ENCODE peak calls at places on chromosomes 5 and 9, in eight cellular contexts. Y is adrenal gland; N is ovary; X is right cardiac atrium; G is iPS DF 6.9; B is spleen; H is aorta; O is naive thymus-derived CD4-positive, alpha-beta T cell. T is an unnamed sample. For H3K4me1, the result is how much of the 10 kb centered on the place peaks cover.

GRCh38 chr5:15752886-15753285 is 252.9 kb downstream of the FBXL7 start:
- DNase-seq in Y (peak), B (no peak), O (no peak), N (peak), G (no peak), H (peak), X (peak), T (no peak)

GRCh38 chr9:124506433-124506832 is 766 bp downstream of the NR5A1 start:
- DNase-seq in H (peak), G (no peak), N (no peak), O (no peak), X (peak), B (no peak), Y (peak), T (no peak)

GRCh38 chr9:13718086-13718485 is 438.6 kb upstream of the MPDZ start:
- DNase-seq in G (no peak), B (no peak), N (no peak), Y (no peak), X (no peak), O (no peak), H (no peak), T (no peak)

GRCh38 chr9:7246917-7247538 is 489.3 kb downstream of the KDM4C start:
- DNase-seq in O (no peak), B (no peak), H (no peak), Y (no peak), X (no peak), G (no peak), N (no peak), T (no peak)

GRCh38 chr5:122089614-122090013 is 11.6 kb upstream of the LOX start:
- DNase-seq in H (no peak), X (no peak), O (no peak), Y (no peak), G (no peak), B (no peak), N (no peak), T (no peak)

GRCh38 chr9:74357577-74357976 is 139.6 kb upstream of the RORB start:
- DNase-seq in X (no peak), O (no peak), H (no peak), Y (no peak), G (no peak), B (no peak), N (no peak), T (no peak)

GRCh38 chr5:74870299-74871067 is 4.3 kb upstream of the FAM169A start:
- DNase-seq in N (no peak), B (no peak), X (no peak), G (no peak), H (no peak), Y (no peak), O (no peak), T (no peak)

GRCh38 chr9:104866186-104866585 is 61.8 kb downstream of the ABCA1 start:
- DNase-seq in N (no peak), H (no peak), X (no peak), Y (no peak), O (no peak), G (no peak), B (no peak), T (no peak)

GRCh38 chr5:150358261-150359095 is 981 bp downstream of the TCOF1 start:
- DNase-seq in N (no peak), Y (no peak), H (no peak), X (no peak), O (no peak), B (no peak), G (no peak), T (no peak)

GRCh38 chr5:122192883-122193496 is 63.6 kb downstream of the ZNF474 start:
- DNase-seq in B (no peak), O (peak), N (peak), Y (peak), H (no peak), X (no peak), G (peak), T (no peak)

GRCh38 chr9:105127863-105128220 is 116.6 kb upstream of the SLC44A1 start:
- DNase-seq in O (peak), Y (no peak), N (no peak), H (no peak), B (no peak), X (no peak), G (no peak), T (peak)

GRCh38 chr9:4305586-4305985 is 5.7 kb upstream of the GLIS3 start:
- DNase-seq in B (no peak), Y (no peak), H (no peak), O (no peak), G (no peak), N (no peak), X (no peak), T (no peak)

GRCh38 chr9:121288874-121289553 is 21.1 kb downstream of the GSN start:
- DNase-seq in O (no peak), G (no peak), B (peak), X (peak), H (peak), N (peak), Y (peak), T (no peak)

GRCh38 chr5:83780681-83781080 is 60.0 kb upstream of the HAPLN1 start:
- DNase-seq in N (no peak), Y (no peak), X (no peak), O (no peak), B (no peak), H (no peak), G (no peak), T (no peak)

GRCh38 chr5:57754616-57755015 is 272.0 kb upstream of the ACTBL2 start:
- DNase-seq in X (no peak), G (no peak), H (no peak), B (no peak), Y (no peak), N (no peak), O (no peak), T (no peak)

DNA sequence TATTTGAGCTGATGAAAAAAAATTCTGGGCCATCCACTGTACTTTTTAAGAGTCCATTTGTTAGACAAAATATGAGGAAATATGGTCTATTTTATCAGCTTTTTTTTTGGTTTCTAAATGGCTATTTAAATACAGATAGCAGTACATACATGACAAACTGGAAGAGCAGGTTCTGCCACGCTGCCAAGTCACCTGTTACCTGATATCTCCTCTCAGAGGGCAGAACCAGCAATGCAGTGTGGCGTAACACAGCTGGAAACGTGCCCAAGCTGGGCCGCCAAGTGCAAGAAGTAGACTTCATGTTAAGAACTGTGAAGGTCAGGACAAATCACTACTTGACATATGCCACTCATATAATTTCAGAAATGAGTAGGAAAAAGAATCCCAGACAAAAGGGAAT is 8.1 kb downstream of the MCIDAS start:
- DNase-seq in G (no peak), N (no peak), B (no peak), X (no peak), O (no peak), Y (no peak), H (no peak), T (no peak)
- H3K4me1 ChIP-seq in G (under half), N (under half), B (under half), X (under half), O (under half), Y (under half), H (under half), T (under half)

GRCh38 chr5:137730331-137730730 is 5.6 kb downstream of the KLHL3 start:
- DNase-seq in G (no peak), O (no peak), H (no peak), X (no peak), N (no peak), Y (no peak), B (no peak), T (no peak)
- H3K4me3 ChIP-seq in G (no peak), O (no peak), H (no peak), X (no peak), N (no peak), Y (no peak), B (no peak), T (no peak)

DNA sequence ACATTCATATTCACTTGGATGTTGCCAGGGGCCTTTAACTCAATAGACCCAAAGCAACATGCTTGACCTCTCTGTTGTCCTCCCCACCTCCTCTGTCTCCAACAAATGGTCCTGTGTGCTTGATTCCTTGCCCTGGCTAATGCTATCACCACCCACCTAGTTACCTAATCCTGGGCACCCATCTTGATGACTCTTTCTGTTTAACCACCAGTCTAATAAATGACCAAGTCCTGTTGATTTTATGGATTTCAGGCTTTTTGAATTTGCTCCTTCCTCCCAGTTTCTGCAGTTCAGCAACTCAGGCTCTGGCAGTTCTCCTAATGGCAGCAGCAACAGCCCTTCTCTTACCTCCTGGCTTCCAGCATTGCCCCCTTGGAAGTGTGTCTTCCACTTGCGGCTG is 246.3 kb upstream of the KLF4 start:
- DNase-seq in H (no peak), O (no peak), N (no peak), G (no peak), B (no peak), X (no peak), Y (no peak), T (no peak)
- H3K4me1 ChIP-seq in H (under half), O (under half), N (under half), G (under half), B (under half), X (under half), Y (half or more), T (under half)

DNA sequence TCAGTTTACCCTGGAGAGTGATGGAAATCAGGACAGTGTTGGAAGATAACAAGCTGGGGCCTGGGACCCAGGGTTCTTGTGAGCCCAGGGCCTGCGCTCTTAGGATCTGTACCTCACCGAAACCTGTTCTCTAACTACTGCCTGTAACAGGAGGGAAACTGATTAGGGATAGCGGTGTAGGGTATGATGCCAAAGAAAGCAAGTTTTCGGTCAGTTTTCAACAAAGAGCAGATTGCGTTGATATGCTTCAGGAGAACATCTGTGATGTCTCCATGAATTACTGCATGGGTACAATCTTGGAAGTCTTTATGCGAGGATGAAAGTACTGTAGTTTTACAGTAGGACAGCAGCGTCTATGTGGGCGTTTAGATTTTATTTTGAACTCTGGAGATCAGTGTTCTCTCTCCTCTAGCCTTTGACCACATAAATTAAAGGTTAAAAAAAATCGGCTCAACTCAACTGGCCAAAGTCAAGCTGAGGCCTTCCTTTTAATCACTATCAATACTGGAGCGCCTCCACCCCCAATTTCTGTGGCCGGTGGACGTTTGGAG is 3.1 kb downstream of the NFIL3 start:
- DNase-seq in G (no peak), Y (no peak), B (no peak), N (no peak), H (no peak), X (no peak), O (no peak), T (no peak)
- H3K4me3 ChIP-seq in G (peak), Y (no peak), B (peak), N (peak), H (peak), X (peak), O (no peak), T (no peak)

GRCh38 chr5:179268966-179269693 is 76.1 kb downstream of the ADAMTS2 start:
- DNase-seq in H (peak), B (peak), X (peak), G (no peak), O (no peak), Y (peak), N (peak), T (no peak)

GRCh38 chr5:179267071-179267670 is 78.1 kb downstream of the ADAMTS2 start:
- DNase-seq in G (no peak), H (peak), Y (peak), O (no peak), N (peak), B (peak), X (peak), T (no peak)

GRCh38 chr5:179266291-179267070 is 78.8 kb downstream of the ADAMTS2 start:
- DNase-seq in N (peak), H (peak), Y (peak), B (peak), O (no peak), G (no peak), X (peak), T (no peak)

GRCh38 chr5:179268399-179268952 is 76.8 kb downstream of the ADAMTS2 start:
- DNase-seq in H (peak), N (peak), X (peak), Y (peak), O (no peak), B (peak), G (no peak), T (no peak)

DNA sequence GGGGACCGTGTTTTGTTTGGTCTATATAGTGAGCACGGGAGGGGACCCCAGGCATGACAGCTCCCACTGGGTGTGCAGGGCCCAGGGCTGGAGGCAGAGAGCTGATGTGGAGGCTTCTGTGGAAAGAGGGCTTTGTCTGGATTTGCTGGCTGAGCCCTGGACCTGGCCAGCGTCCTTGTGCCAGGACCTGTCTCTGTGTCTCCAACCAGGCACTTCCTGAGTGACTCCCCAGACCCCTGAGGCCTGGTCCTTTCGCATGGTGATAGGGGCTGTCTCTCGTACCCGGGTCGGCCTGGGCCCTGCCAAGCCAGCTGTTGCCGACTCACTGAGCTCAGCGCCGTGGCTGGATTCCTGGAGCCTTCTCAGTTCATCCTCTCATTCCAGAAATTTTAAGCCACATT is 77.6 kb downstream of the ADAMTS2 start:
- DNase-seq in N (peak), O (no peak), B (peak), G (no peak), H (no peak), Y (no peak), X (peak), T (no peak)
- H3K4me1 ChIP-seq in N (half or more), O (under half), B (half or more), G (under half), H (under half), Y (under half), X (under half), T (under half)

GRCh38 chr9:40913928-40914673 is 214.4 kb downstream of the FOXD4L6 start:
- DNase-seq in G (no peak), H (no peak), X (no peak), B (no peak), N (no peak), Y (no peak), O (no peak), T (no peak)
- H3K4me3 ChIP-seq in G (no peak), H (no peak), X (no peak), B (no peak), N (no peak), Y (no peak), O (no peak), T (no peak)

GRCh38 chr5:78593465-78593864 is 55.1 kb downstream of the LHFPL2 start:
- DNase-seq in O (no peak), Y (no peak), H (no peak), N (no peak), G (no peak), B (no peak), X (no peak), T (no peak)

GRCh38 chr5:78592735-78593386 is 55.7 kb downstream of the LHFPL2 start:
- DNase-seq in B (no peak), X (no peak), H (no peak), O (no peak), Y (no peak), N (no peak), G (no peak), T (no peak)

GRCh38 chr5:78597068-78597857 is 51.3 kb downstream of the LHFPL2 start:
- DNase-seq in B (no peak), O (no peak), G (no peak), Y (no peak), X (no peak), H (no peak), N (no peak), T (no peak)

GRCh38 chr5:78594014-78594413 is 54.6 kb downstream of the LHFPL2 start:
- DNase-seq in X (no peak), H (no peak), O (no peak), G (no peak), Y (no peak), B (no peak), N (no peak), T (no peak)

GRCh38 chr5:78594946-78595921 is 53.3 kb downstream of the LHFPL2 start:
- DNase-seq in B (no peak), G (no peak), H (no peak), X (no peak), O (no peak), Y (peak), N (peak), T (no peak)
- H3K4me1 ChIP-seq in B (under half), G (under half), H (under half), X (under half), O (under half), Y (half or more), N (under half), T (under half)

GRCh38 chr5:69331528-69332445 is 814 bp downstream of the CCDC125 start:
- DNase-seq in G (no peak), B (no peak), N (no peak), H (no peak), X (no peak), Y (no peak), O (no peak), T (no peak)
- H3K4me3 ChIP-seq in G (no peak), B (peak), N (peak), H (peak), X (peak), Y (peak), O (peak), T (peak)

GRCh38 chr9:112753725-112754124 is 3.2 kb downstream of the SNX30 start:
- DNase-seq in Y (no peak), B (no peak), H (no peak), G (no peak), X (no peak), N (no peak), O (no peak), T (no peak)
- H3K4me1 ChIP-seq in Y (under half), B (half or more), H (under half), G (under half), X (under half), N (under half), O (half or more), T (under half)